ENCODE peak calls at places on chromosomes 16 and 17, in six cellular contexts. Q, K, Y, M, C and V are unnamed samples.

GRCh38 chr17:51869387-51869786 is 289.1 kb downstream of the CA10 start:
- DNase-seq in M (no peak), C (no peak), Y (peak), K (no peak), Q (peak), V (peak)

GRCh38 chr17:41539979-41540701 is 12.0 kb upstream of the KRT19 start:
- DNase-seq in K (no peak), M (no peak), Q (no peak), Y (peak), C (peak), V (no peak)

GRCh38 chr17:7354262-7354781 is 634 bp upstream of the TMEM95 start:
- DNase-seq in Q (peak), C (no peak), Y (no peak), M (no peak), K (peak), V (no peak)

GRCh38 chr17:77349976-77350830 is 209.4 kb downstream of the SEC14L1 start:
- DNase-seq in C (no peak), Y (no peak), M (no peak), K (peak), Q (no peak), V (no peak)

GRCh38 chr17:41944943-41945342 is 14.5 kb downstream of the ODAD4 start:
- DNase-seq in K (no peak), Y (no peak), Q (no peak), C (no peak), M (no peak), V (no peak)

GRCh38 chr16:77376358-77376757 is 58.5 kb downstream of the ADAMTS18 start:
- DNase-seq in M (no peak), Y (no peak), K (no peak), C (no peak), Q (peak), V (no peak)

GRCh38 chr17:56785997-56786680 is 47.6 kb downstream of the C17orf67 start:
- DNase-seq in Y (no peak), M (no peak), K (no peak), Q (no peak), C (no peak), V (no peak)

GRCh38 chr17:59462385-59462784 is 103.0 kb upstream of the DHX40 start:
- DNase-seq in K (no peak), Q (no peak), M (no peak), C (no peak), Y (no peak), V (no peak)

GRCh38 chr16:77539336-77539735 is 104.5 kb upstream of the ADAMTS18 start:
- DNase-seq in Y (no peak), C (no peak), M (no peak), Q (no peak), K (no peak), V (no peak)

GRCh38 chr17:47810901-47811635 is 10.5 kb downstream of the OSBPL7 start:
- DNase-seq in C (no peak), Y (no peak), M (no peak), Q (no peak), K (no peak), V (peak)

GRCh38 chr17:56835259-56835575 is 1.3 kb downstream of the DGKE start:
- DNase-seq in M (no peak), C (no peak), Y (no peak), K (peak), Q (no peak), V (no peak)

GRCh38 chr16:49754495-49755290 is 101.2 kb downstream of the ZNF423 start:
- DNase-seq in Q (no peak), Y (no peak), K (no peak), C (peak), M (no peak), V (no peak)

GRCh38 chr16:89067677-89068076 is 26.0 kb upstream of the ACSF3 start:
- DNase-seq in C (peak), M (no peak), Q (no peak), Y (no peak), K (no peak), V (no peak)

GRCh38 chr16:65457084-65457483 is 335.2 kb upstream of the CDH11 start:
- DNase-seq in K (no peak), M (no peak), Q (no peak), Y (no peak), C (no peak), V (no peak)

GRCh38 chr16:1333854-1334719 is 642 bp downstream of the BAIAP3 start:
- DNase-seq in Q (no peak), M (no peak), Y (no peak), C (no peak), K (no peak), V (no peak)

GRCh38 chr17:75614006-75614405 is 19.2 kb upstream of the SMIM5 start:
- DNase-seq in K (no peak), Y (no peak), M (no peak), C (peak), Q (peak), V (peak)

GRCh38 chr17:27157898-27158297 is 136.0 kb upstream of the WSB1 start:
- DNase-seq in M (no peak), C (no peak), K (no peak), Y (no peak), Q (no peak), V (no peak)

GRCh38 chr16:87956771-87957279 is 5.6 kb downstream of the BANP start:
- DNase-seq in Q (peak), M (no peak), C (no peak), Y (peak), K (peak), V (peak)

GRCh38 chr16:31474173-31474714 is 2.3 kb downstream of the TGFB1I1 start:
- DNase-seq in Y (no peak), Q (peak), C (no peak), M (no peak), K (peak), V (peak)

GRCh38 chr17:20122236-20122879 is 113.2 kb downstream of the SPECC1 start:
- DNase-seq in C (no peak), Y (no peak), M (no peak), Q (no peak), K (no peak), V (no peak)

GRCh38 chr16:68230176-68230571 is 5.8 kb downstream of the ESRP2 start:
- DNase-seq in K (no peak), Q (no peak), M (no peak), C (no peak), Y (no peak), V (no peak)

GRCh38 chr17:20960871-20961270 is 81.9 kb downstream of the USP22 start:
- DNase-seq in C (no peak), Y (no peak), M (no peak), Q (no peak), K (no peak), V (no peak)

GRCh38 chr17:3335876-3336275 is 37.7 kb upstream of the OR3A1 start:
- DNase-seq in K (no peak), C (no peak), Y (peak), M (no peak), Q (peak), V (no peak)

GRCh38 chr17:9148908-9149536 is 127.7 kb downstream of the NTN1 start:
- DNase-seq in K (no peak), C (no peak), Y (no peak), Q (no peak), M (no peak), V (no peak)

GRCh38 chr17:21523482-21524210 is 147.5 kb downstream of the KCNJ12 start:
- DNase-seq in Q (no peak), C (peak), Y (no peak), K (no peak), M (no peak), V (no peak)

GRCh38 chr16:68079616-68080344 is 5.4 kb upstream of the NFATC3 start:
- DNase-seq in M (no peak), K (no peak), C (no peak), Q (no peak), Y (peak), V (peak)

GRCh38 chr17:49101054-49101534 is 31.5 kb upstream of the B4GALNT2 start:
- DNase-seq in C (no peak), Y (no peak), K (peak), M (no peak), Q (no peak), V (no peak)

GRCh38 chr17:81341347-81342061 is 46.4 kb upstream of the SLC38A10 start:
- DNase-seq in C (no peak), Y (no peak), K (no peak), Q (no peak), M (no peak), V (no peak)

GRCh38 chr17:72030067-72030899 is 90.5 kb upstream of the SOX9 start:
- DNase-seq in C (no peak), Q (peak), Y (peak), M (peak), K (peak), V (no peak)

GRCh38 chr17:8016632-8017424 is 14.4 kb downstream of the GUCY2D start:
- DNase-seq in Y (no peak), K (no peak), Q (peak), M (no peak), C (peak), V (peak)

GRCh38 chr17:62718420-62718819 is 89.7 kb downstream of the MARCHF10 start:
- DNase-seq in Y (no peak), C (no peak), M (no peak), Q (no peak), K (peak), V (no peak)

GRCh38 chr17:7221281-7222092 is 1.7 kb downstream of the ACADVL start:
- DNase-seq in Y (no peak), Q (no peak), M (no peak), K (no peak), C (no peak), V (no peak)

GRCh38 chr16:22207715-22208360 is 1.8 kb downstream of the EEF2K start:
- DNase-seq in C (no peak), Q (no peak), Y (no peak), M (no peak), K (no peak), V (no peak)

GRCh38 chr17:72681844-72682243 is 410.6 kb downstream of the SLC39A11 start:
- DNase-seq in Q (no peak), C (no peak), M (no peak), Y (no peak), K (no peak), V (no peak)

GRCh38 chr16:68732068-68732680 is 4.9 kb upstream of the CDH1 start:
- DNase-seq in Y (peak), C (peak), Q (peak), M (no peak), K (no peak), V (peak)

GRCh38 chr17:27495460-27495859 is 39.2 kb downstream of the KSR1 start:
- DNase-seq in Q (no peak), K (no peak), Y (no peak), M (no peak), C (no peak), V (no peak)

GRCh38 chr16:2671741-2672140 is 10.6 kb upstream of the KCTD5 start:
- DNase-seq in Y (no peak), C (no peak), M (no peak), Q (no peak), K (no peak), V (no peak)
- TF ChIP-seq SMC3 in Y (no peak), C (no peak), M (no peak), Q (no peak), K (no peak), V (no peak)

DNA sequence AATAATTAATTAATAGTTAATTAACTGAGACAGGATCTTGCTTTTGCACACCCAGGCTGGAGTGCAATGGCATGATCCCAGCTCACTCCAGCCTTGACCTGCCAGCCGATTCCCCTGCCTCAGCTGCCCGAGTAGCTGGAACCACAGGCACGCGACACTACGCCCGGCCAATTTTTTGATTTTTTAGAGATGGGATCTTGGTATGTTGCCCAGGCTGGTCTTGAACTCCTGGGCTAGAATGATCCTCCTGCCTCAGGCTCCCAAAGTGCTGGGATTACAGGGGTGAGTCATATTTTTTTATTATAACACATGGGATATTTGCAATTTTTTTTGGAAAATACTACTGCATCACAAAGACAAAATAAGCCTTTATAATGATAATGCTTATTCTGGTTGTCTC is 30.4 kb upstream of the BCAR1 start:
- DNase-seq in K (no peak), M (no peak), Q (no peak), C (no peak), Y (no peak), V (no peak)
- TF ChIP-seq SMC3 in K (no peak), M (no peak), Q (no peak), C (no peak), Y (no peak), V (no peak)

DNA sequence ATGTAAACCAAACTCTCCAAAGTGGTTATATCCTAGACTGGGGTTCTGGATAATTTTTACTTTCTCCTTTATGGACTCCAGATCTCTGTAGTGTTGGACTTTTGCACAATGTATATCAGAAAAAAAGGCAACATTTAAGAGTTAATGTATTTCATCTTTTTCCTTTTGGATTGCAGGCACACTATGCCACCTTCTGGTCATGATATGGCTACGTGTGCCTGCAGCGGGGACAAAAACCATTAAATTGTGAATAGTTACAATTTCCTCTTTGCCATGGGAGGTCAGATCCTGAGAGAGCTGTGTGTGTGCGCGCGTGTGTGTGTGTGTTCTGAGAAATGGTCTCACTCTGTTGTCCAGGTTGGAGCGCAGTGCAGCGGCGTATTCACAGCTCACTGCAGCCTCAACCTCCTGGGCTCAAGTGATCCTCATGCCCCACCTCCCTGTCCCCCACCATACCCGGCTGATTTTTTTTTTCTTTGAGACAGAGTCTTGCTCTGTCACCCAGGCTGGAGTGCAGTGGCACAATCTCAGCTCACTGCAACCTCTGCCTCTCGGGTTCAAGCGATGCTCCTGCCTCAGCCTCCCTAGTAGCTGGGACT is 4.3 kb upstream of the SGF29 start:
- DNase-seq in C (peak), M (no peak), Y (peak), K (peak), Q (peak), V (no peak)
- TF ChIP-seq SMC3 in C (peak), M (peak), Y (peak), K (peak), Q (peak), V (peak)

DNA sequence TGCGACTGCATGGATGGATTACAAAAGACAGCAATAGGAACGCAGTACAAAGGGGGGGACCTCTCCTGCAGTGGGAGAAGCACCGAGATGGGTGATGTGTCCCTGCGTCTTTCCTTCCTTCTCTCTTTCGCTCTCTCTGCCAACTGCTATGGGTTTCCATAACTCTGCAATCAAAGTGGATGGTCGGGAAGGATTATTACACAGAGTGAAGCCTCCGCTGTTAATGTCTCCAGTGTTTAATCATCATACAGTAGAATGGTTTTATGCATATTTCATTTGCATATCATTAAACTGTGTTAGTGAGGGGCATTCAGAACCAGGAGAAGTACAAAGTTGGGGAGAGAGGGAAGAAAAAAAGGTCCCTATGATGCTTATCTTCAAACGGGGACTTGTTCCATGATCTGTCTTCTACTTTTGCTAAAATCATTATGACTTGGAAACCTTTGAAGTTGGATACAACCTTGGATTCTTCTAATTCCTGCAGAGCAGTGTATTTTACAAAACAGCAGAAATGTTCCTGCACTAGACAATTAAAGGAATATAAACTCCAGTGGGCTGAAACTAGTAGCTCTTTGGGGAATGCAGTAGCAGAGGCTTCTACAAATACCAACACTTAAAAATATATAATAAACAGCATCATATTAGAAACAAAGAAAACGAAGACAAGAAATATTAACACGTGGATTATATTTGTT is 256.0 kb upstream of the PMFBP1 start:
- DNase-seq in C (no peak), M (no peak), Q (no peak), Y (no peak), K (no peak), V (no peak)
- TF ChIP-seq SMC3 in C (no peak), M (no peak), Q (no peak), Y (no peak), K (no peak), V (no peak)

DNA sequence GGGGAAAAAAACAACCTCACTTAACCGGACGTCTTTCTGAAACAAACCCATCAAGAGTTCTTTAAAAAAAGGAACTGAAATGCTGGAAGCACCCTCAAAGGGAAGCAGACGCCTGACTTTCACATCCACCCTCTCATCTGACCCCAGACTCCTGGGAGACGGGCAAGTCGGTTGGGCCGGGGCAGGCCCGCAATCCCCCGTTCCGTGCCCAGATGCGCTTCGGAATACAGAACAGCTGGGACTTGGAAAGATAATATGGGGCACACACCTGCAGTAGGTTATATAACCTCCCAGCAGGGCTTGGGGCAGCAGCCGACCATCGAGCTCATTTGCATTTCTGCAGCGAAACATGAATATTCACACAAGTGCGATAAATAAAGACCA is 3.7 kb downstream of the ARHGAP27 start:
- DNase-seq in C (no peak), M (no peak), Q (no peak), K (no peak), Y (no peak), V (no peak)
- TF ChIP-seq SMC3 in C (no peak), M (no peak), Q (no peak), K (no peak), Y (no peak), V (no peak)

GRCh38 chr16:54268340-54268739 is 18.2 kb downstream of the IRX3 start:
- DNase-seq in C (no peak), Q (no peak), K (no peak), Y (peak), M (no peak), V (no peak)
- TF ChIP-seq SMC3 in C (no peak), Q (no peak), K (no peak), Y (no peak), M (no peak), V (no peak)

GRCh38 chr16:53999841-54000240 is 286.7 kb downstream of the IRX3 start:
- DNase-seq in C (no peak), Y (no peak), M (no peak), K (peak), Q (no peak), V (no peak)
- TF ChIP-seq SMC3 in C (no peak), Y (no peak), M (no peak), K (no peak), Q (no peak), V (no peak)

GRCh38 chr16:12587646-12588277 is 215.9 kb downstream of the CPPED1 start:
- DNase-seq in M (no peak), Y (no peak), C (no peak), K (no peak), Q (no peak), V (no peak)
- TF ChIP-seq SMC3 in M (no peak), Y (no peak), C (no peak), K (no peak), Q (no peak), V (no peak)

GRCh38 chr17:29127840-29128239 is 52.4 kb downstream of the MYO18A start:
- DNase-seq in M (no peak), Y (no peak), Q (no peak), C (no peak), K (no peak), V (no peak)

GRCh38 chr17:29135464-29135863 is 44.7 kb downstream of the MYO18A start:
- DNase-seq in M (no peak), K (no peak), C (no peak), Y (no peak), Q (no peak), V (no peak)

GRCh38 chr17:29133146-29133713 is 47.0 kb downstream of the MYO18A start:
- DNase-seq in C (no peak), Y (no peak), K (peak), Q (peak), M (no peak), V (peak)

GRCh38 chr17:29129731-29130130 is 50.5 kb downstream of the MYO18A start:
- DNase-seq in C (no peak), Y (no peak), Q (no peak), M (no peak), K (no peak), V (no peak)

GRCh38 chr17:29131814-29132682 is 48.1 kb downstream of the MYO18A start:
- DNase-seq in C (peak), M (no peak), Y (no peak), Q (no peak), K (peak), V (no peak)
- TF ChIP-seq SMC3 in C (no peak), M (no peak), Y (no peak), Q (no peak), K (peak), V (no peak)

GRCh38 chr16:24163935-24164334 is 92.2 kb upstream of the CACNG3 start:
- DNase-seq in Y (no peak), K (no peak), C (no peak), M (no peak), Q (no peak), V (no peak)
- TF ChIP-seq SMC3 in Y (no peak), K (no peak), C (no peak), M (no peak), Q (no peak), V (no peak)